ENCODE peak calls at places on chromosomes 2 and 18, in ten cellular contexts. One of them, this sample, is unnamed.

GRCh38 chr2:187580462-187581124 is 26.4 kb upstream of the TFPI start:
- DNase-seq in HuH-7: no peak
- DNase-seq in iPS-NIHi11: peak; percentile 23
- DNase-seq in NCI-H2081: peak; percentile 18
- DNase-seq in iris pigment epithelial cell: peak; percentile 80
- DNase-seq in NCI-H460: peak; percentile 77
- DNase-seq in HS-5: peak; percentile 77
- DNase-seq in AG04450: peak; percentile 55
- DNase-seq in stimulated activated CD8-positive, alpha-beta memory T cell treated with anti-CD3 and anti-CD28 coated beads, Interleukin-2, amount 100 ng/mL, for 48 hours: no peak
- DNase-seq in hypothalamus: no peak
- DNase-seq in this sample: peak; percentile 70

GRCh38 chr2:172250801-172251200 is 148.1 kb upstream of the DLX2 start:
- DNase-seq in HS-5: no peak
- DNase-seq in iris pigment epithelial cell: no peak
- DNase-seq in NCI-H2081: no peak
- DNase-seq in NCI-H460: no peak
- DNase-seq in stimulated activated CD8-positive, alpha-beta memory T cell treated with anti-CD3 and anti-CD28 coated beads, Interleukin-2, amount 100 ng/mL, for 48 hours: no peak
- DNase-seq in hypothalamus: no peak
- DNase-seq in iPS-NIHi11: no peak
- DNase-seq in HuH-7: no peak
- DNase-seq in AG04450: no peak
- DNase-seq in this sample: no peak

GRCh38 chr2:135742307-135742838 is 718 bp downstream of the UBXN4 start:
- DNase-seq in NCI-H460: peak; percentile 46
- DNase-seq in AG04450: no peak
- DNase-seq in NCI-H2081: peak; percentile 15
- DNase-seq in stimulated activated CD8-positive, alpha-beta memory T cell treated with anti-CD3 and anti-CD28 coated beads, Interleukin-2, amount 100 ng/mL, for 48 hours: no peak
- DNase-seq in iris pigment epithelial cell: peak; percentile 71
- DNase-seq in hypothalamus: peak; percentile 59
- DNase-seq in iPS-NIHi11: peak; percentile 58
- DNase-seq in HuH-7: peak; percentile 32
- DNase-seq in HS-5: peak; percentile 29
- DNase-seq in this sample: peak; percentile 47

GRCh38 chr2:2181505-2181904 is 149.6 kb downstream of the MYT1L start:
- DNase-seq in HS-5: no peak
- DNase-seq in AG04450: no peak
- DNase-seq in NCI-H460: no peak
- DNase-seq in HuH-7: no peak
- DNase-seq in iris pigment epithelial cell: no peak
- DNase-seq in iPS-NIHi11: no peak
- DNase-seq in hypothalamus: no peak
- DNase-seq in stimulated activated CD8-positive, alpha-beta memory T cell treated with anti-CD3 and anti-CD28 coated beads, Interleukin-2, amount 100 ng/mL, for 48 hours: no peak
- DNase-seq in NCI-H2081: no peak
- DNase-seq in this sample: no peak

GRCh38 chr2:44197806-44198205 is 29.1 kb downstream of the PPM1B start:
- DNase-seq in iPS-NIHi11: no peak
- DNase-seq in iris pigment epithelial cell: no peak
- DNase-seq in NCI-H460: no peak
- DNase-seq in NCI-H2081: no peak
- DNase-seq in stimulated activated CD8-positive, alpha-beta memory T cell treated with anti-CD3 and anti-CD28 coated beads, Interleukin-2, amount 100 ng/mL, for 48 hours: no peak
- DNase-seq in AG04450: no peak
- DNase-seq in HuH-7: no peak
- DNase-seq in hypothalamus: no peak
- DNase-seq in HS-5: no peak
- DNase-seq in this sample: no peak

GRCh38 chr18:10843533-10843932 is 305.8 kb downstream of the PIEZO2 start:
- DNase-seq in HS-5: no peak
- DNase-seq in AG04450: no peak
- DNase-seq in stimulated activated CD8-positive, alpha-beta memory T cell treated with anti-CD3 and anti-CD28 coated beads, Interleukin-2, amount 100 ng/mL, for 48 hours: no peak
- DNase-seq in iris pigment epithelial cell: no peak
- DNase-seq in hypothalamus: no peak
- DNase-seq in NCI-H2081: no peak
- DNase-seq in HuH-7: no peak
- DNase-seq in NCI-H460: no peak
- DNase-seq in iPS-NIHi11: no peak
- DNase-seq in this sample: no peak

GRCh38 chr2:234422895-234423505 is 73.9 kb downstream of the ARL4C start:
- DNase-seq in AG04450: no peak
- DNase-seq in hypothalamus: no peak
- DNase-seq in iris pigment epithelial cell: no peak
- DNase-seq in NCI-H2081: no peak
- DNase-seq in NCI-H460: no peak
- DNase-seq in HS-5: no peak
- DNase-seq in stimulated activated CD8-positive, alpha-beta memory T cell treated with anti-CD3 and anti-CD28 coated beads, Interleukin-2, amount 100 ng/mL, for 48 hours: no peak
- DNase-seq in HuH-7: no peak
- DNase-seq in iPS-NIHi11: no peak
- DNase-seq in this sample: no peak

GRCh38 chr2:71126957-71127356 is 3.1 kb downstream of the MCEE start:
- DNase-seq in HuH-7: no peak
- DNase-seq in iPS-NIHi11: no peak
- DNase-seq in NCI-H2081: no peak
- DNase-seq in iris pigment epithelial cell: no peak
- DNase-seq in AG04450: no peak
- DNase-seq in NCI-H460: no peak
- DNase-seq in hypothalamus: no peak
- DNase-seq in HS-5: no peak
- DNase-seq in stimulated activated CD8-positive, alpha-beta memory T cell treated with anti-CD3 and anti-CD28 coated beads, Interleukin-2, amount 100 ng/mL, for 48 hours: no peak
- DNase-seq in this sample: no peak

GRCh38 chr2:170284205-170284604 is 106.3 kb downstream of the MYO3B start:
- DNase-seq in stimulated activated CD8-positive, alpha-beta memory T cell treated with anti-CD3 and anti-CD28 coated beads, Interleukin-2, amount 100 ng/mL, for 48 hours: no peak
- DNase-seq in HuH-7: no peak
- DNase-seq in AG04450: no peak
- DNase-seq in HS-5: no peak
- DNase-seq in hypothalamus: no peak
- DNase-seq in iris pigment epithelial cell: no peak
- DNase-seq in NCI-H460: no peak
- DNase-seq in NCI-H2081: no peak
- DNase-seq in iPS-NIHi11: no peak
- DNase-seq in this sample: no peak

GRCh38 chr18:74608681-74609080 is 11.0 kb downstream of the ZNF407 start:
- DNase-seq in HuH-7: no peak
- DNase-seq in hypothalamus: no peak
- DNase-seq in stimulated activated CD8-positive, alpha-beta memory T cell treated with anti-CD3 and anti-CD28 coated beads, Interleukin-2, amount 100 ng/mL, for 48 hours: no peak
- DNase-seq in NCI-H2081: no peak
- DNase-seq in AG04450: no peak
- DNase-seq in iPS-NIHi11: no peak
- DNase-seq in NCI-H460: no peak
- DNase-seq in iris pigment epithelial cell: no peak
- DNase-seq in HS-5: no peak
- DNase-seq in this sample: no peak

GRCh38 chr18:25351773-25352628 is at the start of gene ZNF521:
- DNase-seq in NCI-H2081: peak; percentile 87
- DNase-seq in hypothalamus: peak; percentile 42
- DNase-seq in iris pigment epithelial cell: peak; percentile 85
- DNase-seq in HS-5: peak; percentile 68
- DNase-seq in stimulated activated CD8-positive, alpha-beta memory T cell treated with anti-CD3 and anti-CD28 coated beads, Interleukin-2, amount 100 ng/mL, for 48 hours: no peak
- DNase-seq in AG04450: peak; percentile 59
- DNase-seq in HuH-7: peak; percentile 38
- DNase-seq in iPS-NIHi11: peak; percentile 84
- DNase-seq in NCI-H460: peak; percentile 28
- DNase-seq in this sample: peak; percentile 59

GRCh38 chr2:53473236-53473635 is 294.4 kb upstream of the CHAC2 start:
- DNase-seq in NCI-H2081: peak; percentile 22
- DNase-seq in iPS-NIHi11: peak; percentile 29
- DNase-seq in stimulated activated CD8-positive, alpha-beta memory T cell treated with anti-CD3 and anti-CD28 coated beads, Interleukin-2, amount 100 ng/mL, for 48 hours: no peak
- DNase-seq in AG04450: no peak
- DNase-seq in iris pigment epithelial cell: no peak
- DNase-seq in hypothalamus: no peak
- DNase-seq in HS-5: no peak
- DNase-seq in NCI-H460: peak; percentile 30
- DNase-seq in HuH-7: no peak
- DNase-seq in this sample: no peak

GRCh38 chr2:181738074-181738473 is 57.8 kb upstream of the NEUROD1 start:
- DNase-seq in AG04450: no peak
- DNase-seq in NCI-H460: no peak
- DNase-seq in HuH-7: no peak
- DNase-seq in HS-5: no peak
- DNase-seq in stimulated activated CD8-positive, alpha-beta memory T cell treated with anti-CD3 and anti-CD28 coated beads, Interleukin-2, amount 100 ng/mL, for 48 hours: no peak
- DNase-seq in NCI-H2081: no peak
- DNase-seq in hypothalamus: no peak
- DNase-seq in iPS-NIHi11: peak; percentile 47
- DNase-seq in iris pigment epithelial cell: peak; percentile 24
- DNase-seq in this sample: no peak

GRCh38 chr2:96873651-96874096 is 3.8 kb upstream of the SEMA4C start:
- DNase-seq in hypothalamus: no peak
- DNase-seq in HS-5: no peak
- DNase-seq in iris pigment epithelial cell: no peak
- DNase-seq in iPS-NIHi11: no peak
- DNase-seq in NCI-H460: no peak
- DNase-seq in NCI-H2081: no peak
- DNase-seq in AG04450: no peak
- DNase-seq in HuH-7: no peak
- DNase-seq in stimulated activated CD8-positive, alpha-beta memory T cell treated with anti-CD3 and anti-CD28 coated beads, Interleukin-2, amount 100 ng/mL, for 48 hours: no peak
- DNase-seq in this sample: no peak

GRCh38 chr2:26521913-26522180 is 43.9 kb upstream of the OTOF start:
- DNase-seq in stimulated activated CD8-positive, alpha-beta memory T cell treated with anti-CD3 and anti-CD28 coated beads, Interleukin-2, amount 100 ng/mL, for 48 hours: no peak
- DNase-seq in NCI-H460: no peak
- DNase-seq in hypothalamus: no peak
- DNase-seq in iris pigment epithelial cell: no peak
- DNase-seq in HS-5: no peak
- DNase-seq in NCI-H2081: no peak
- DNase-seq in AG04450: no peak
- DNase-seq in iPS-NIHi11: no peak
- DNase-seq in HuH-7: no peak
- DNase-seq in this sample: no peak